ENCODE peak calls at places on chromosomes 6 and 20, in seven cellular contexts. Y is adrenal gland, Q is AG09309, V is pancreas, U is IMR-90, C is SK-N-SH, W is astrocyte of the spinal cord. S is an unnamed sample.
A peak's percentile ranks its signal among the peaks of the same experiment; 100 is the strongest.

GRCh38 chr6:118739976-118740771 is 88.8 kb upstream of the CEP85L start:
- DNase-seq in C (no peak), Q (no peak), U (peak; percentile 34), V (no peak), W (peak; percentile 15), Y (no peak), S (peak; percentile 44)

GRCh38 chr20:59939879-59940128 is 301 bp downstream of the PPP1R3D start:
- DNase-seq in Q (no peak), V (peak; percentile 86), C (peak; percentile 67), W (no peak), Y (no peak), U (peak; percentile 4), S (no peak)

GRCh38 chr6:84639396-84639795 is 125.0 kb downstream of the TBX18 start:
- DNase-seq in W (no peak), U (no peak), C (no peak), Y (no peak), Q (no peak), V (no peak), S (no peak)

GRCh38 chr6:153130515-153131036 is 506 bp downstream of the RGS17 start:
- DNase-seq in Y (no peak), W (no peak), U (no peak), C (peak; percentile 88), V (peak; percentile 57), Q (no peak), S (no peak)

GRCh38 chr6:138891255-138891986 is 95.5 kb downstream of the ECT2L start:
- DNase-seq in C (no peak), V (no peak), Q (no peak), Y (no peak), U (peak; percentile 63), W (peak; percentile 11), S (no peak)

GRCh38 chr6:38404355-38404754 is 235.4 kb downstream of the BTBD9 start:
- DNase-seq in C (no peak), Q (no peak), U (no peak), Y (no peak), V (no peak), W (no peak), S (no peak)

GRCh38 chr6:38262609-38263008 is 377.1 kb downstream of the BTBD9 start:
- DNase-seq in Q (no peak), C (no peak), V (no peak), Y (no peak), U (peak; percentile 74), W (peak; percentile 79), S (no peak)

GRCh38 chr6:53168516-53169257 is 20.0 kb upstream of the GCM1 start:
- DNase-seq in V (no peak), W (peak; percentile 46), Y (no peak), Q (no peak), U (peak; percentile 36), C (no peak), S (peak; percentile 63)

GRCh38 chr6:102841055-102841454 is 1447.5 kb downstream of the GRIK2 start:
- DNase-seq in U (no peak), Q (no peak), C (no peak), Y (no peak), W (peak; percentile 1), V (no peak), S (no peak)

GRCh38 chr20:2756056-2756611 is 44.3 kb downstream of the CPXM1 start:
- DNase-seq in Q (no peak), U (peak; percentile 51), Y (no peak), W (peak; percentile 46), C (peak; percentile 85), V (no peak), S (peak; percentile 66)

GRCh38 chr20:63619505-63619904 is 7.4 kb downstream of the GMEB2 start:
- DNase-seq in C (no peak), Y (no peak), U (no peak), W (no peak), Q (no peak), V (peak; percentile 32), S (no peak)

GRCh38 chr6:37758647-37759046 is 60.9 kb upstream of the ZFAND3 start:
- DNase-seq in C (no peak), V (no peak), U (no peak), W (no peak), Y (no peak), Q (no peak), S (no peak)

GRCh38 chr6:47352169-47352568 is 42.5 kb upstream of the TNFRSF21 start:
- DNase-seq in Q (no peak), W (no peak), C (peak; percentile 4), Y (no peak), V (no peak), U (no peak), S (peak; percentile 9)

GRCh38 chr20:5147193-5147592 is 20.4 kb downstream of the CDS2 start:
- DNase-seq in Y (no peak), U (no peak), Q (no peak), W (no peak), C (no peak), V (no peak), S (no peak)

GRCh38 chr6:12585497-12585958 is 131.0 kb upstream of the PHACTR1 start:
- DNase-seq in U (peak; percentile 19), Q (no peak), Y (no peak), V (no peak), C (no peak), W (peak; percentile 54), S (peak; percentile 84)

GRCh38 chr6:44304282-44305199 is 8.6 kb downstream of the AARS2 start:
- DNase-seq in C (peak; percentile 84), U (peak; percentile 35), Y (peak; percentile 41), Q (no peak), W (peak; percentile 42), V (no peak), S (peak; percentile 51)

GRCh38 chr6:71478834-71479541 is 190.4 kb downstream of the OGFRL1 start:
- DNase-seq in W (peak; percentile 94), Q (peak; percentile 89), V (no peak), Y (no peak), C (no peak), U (peak; percentile 94), S (peak; percentile 97)

GRCh38 chr6:139647001-139647400 is 272.6 kb upstream of the CITED2 start:
- DNase-seq in W (no peak), C (no peak), U (peak; percentile 24), Y (no peak), Q (peak; percentile 13), V (no peak), S (peak; percentile 49)

GRCh38 chr20:61805781-61806180 is 259.9 kb downstream of the TAF4 start:
- DNase-seq in U (no peak), Q (no peak), W (no peak), Y (no peak), V (no peak), C (no peak), S (no peak)

GRCh38 chr6:109456710-109457595 is 1.4 kb upstream of the MICAL1 start:
- DNase-seq in Q (peak; percentile 42), Y (peak; percentile 67), V (no peak), C (no peak), U (peak; percentile 31), W (peak; percentile 37), S (peak; percentile 69)
- H3K4me3 ChIP-seq in Q (peak overlapping the region; percentile 95), Y (no peak overlapping the region), V (no peak overlapping the region), C (peak overlapping the region; percentile 97), U (peak overlapping the region; percentile 98), W (peak overlapping the region; percentile 89), S (peak overlapping the region; percentile 91)

GRCh38 chr20:46089338-46090094 is at the start of gene NCOA5:
- DNase-seq in Y (peak; percentile 96), W (peak; percentile 97), V (peak; percentile 98), Q (peak; percentile 87), U (peak; percentile 95), C (peak; percentile 97), S (peak; percentile 98)
- TF ChIP-seq CTCF in Y (peak; percentile 3), W (no peak), V (no peak), Q (no peak), U (peak; percentile 44), C (peak; percentile 13), S (no peak)

GRCh38 chr6:152001408-152001807 is 193.9 kb downstream of the ESR1 start:
- DNase-seq in V (no peak), C (no peak), W (no peak), Y (no peak), Q (no peak), U (no peak), S (no peak)
- H3K4me3 ChIP-seq in V (no peak overlapping the region), C (no peak overlapping the region), W (no peak overlapping the region), Y (no peak overlapping the region), Q (no peak overlapping the region), U (no peak overlapping the region), S (no peak overlapping the region)

GRCh38 chr20:40811660-40812414 is 122.8 kb upstream of the MAFB start:
- DNase-seq in Q (no peak), U (no peak), V (no peak), C (peak; percentile 36), W (no peak), Y (no peak), S (no peak)
- TF ChIP-seq CTCF in Q (no peak), U (no peak), V (no peak), C (peak; percentile 12), W (peak; percentile 26), Y (no peak), S (no peak)

DNA sequence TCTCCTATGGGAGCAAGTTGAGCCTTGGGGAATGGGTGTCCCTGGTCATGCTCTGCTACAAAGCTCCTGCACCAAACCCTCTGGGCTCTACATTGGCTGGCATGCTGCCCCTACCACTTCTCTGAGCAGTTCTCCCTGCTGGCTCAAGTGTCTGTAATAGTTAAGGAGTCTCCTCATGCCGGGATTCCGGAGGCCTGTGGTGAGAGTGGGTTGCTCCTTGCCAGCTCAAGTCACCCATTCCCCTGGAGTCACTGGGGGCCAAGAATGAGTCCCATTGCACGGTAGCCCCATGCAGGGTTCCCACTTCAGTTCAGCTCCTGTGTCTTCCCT is 173.9 kb downstream of the PRDM13 start:
- DNase-seq in U (no peak), C (no peak), V (no peak), W (no peak), Q (no peak), Y (no peak), S (no peak)
- H3K4me3 ChIP-seq in U (no peak overlapping the region), C (no peak overlapping the region), V (no peak overlapping the region), W (no peak overlapping the region), Q (no peak overlapping the region), Y (no peak overlapping the region), S (no peak overlapping the region)

DNA sequence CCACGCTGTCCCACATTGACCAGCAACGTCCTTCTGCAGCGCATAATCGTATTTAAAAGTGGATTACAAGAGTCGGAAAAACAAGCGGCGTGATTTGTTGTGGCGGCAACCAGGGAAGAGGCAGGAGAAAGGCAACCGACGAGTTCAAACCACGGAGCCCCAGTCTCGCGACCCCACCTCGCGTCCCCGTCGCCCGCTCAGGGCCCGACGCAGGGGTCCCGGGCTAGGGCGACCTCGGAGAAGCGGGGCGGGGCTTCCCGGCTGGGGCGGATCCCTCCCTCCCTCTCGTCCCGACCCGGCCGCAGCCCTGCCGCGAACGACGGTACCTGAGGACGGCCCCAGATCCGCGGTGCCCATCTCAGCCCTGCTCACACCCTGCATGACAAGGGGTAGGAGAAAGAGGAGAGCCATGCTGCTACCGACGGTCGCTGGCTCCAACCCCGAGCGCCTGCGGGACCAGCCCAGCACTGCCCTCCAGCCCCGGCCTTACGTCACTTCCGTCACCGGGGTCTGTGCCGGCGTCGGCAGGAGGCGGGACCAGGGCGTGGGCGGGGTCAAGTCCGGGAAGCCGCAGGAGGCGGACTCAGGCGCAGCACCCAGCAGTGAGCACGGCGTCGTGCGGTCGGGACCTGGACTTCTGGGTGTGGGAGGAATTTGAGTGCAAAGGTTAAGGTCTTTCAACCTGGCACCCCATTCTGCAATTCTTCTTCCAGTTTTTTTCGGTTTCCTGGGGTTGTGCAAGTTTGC is at the start of gene IFNGR1:
- DNase-seq in C (peak; percentile 95), W (peak; percentile 94), V (peak; percentile 99), Y (peak; percentile 98), U (peak; percentile 86), Q (no peak), S (peak; percentile 93)
- TF ChIP-seq CTCF in C (no peak), W (no peak), V (no peak), Y (no peak), U (no peak), Q (no peak), S (no peak)